ENCODE peak calls at places on chromosomes 12 and 14, in ten cellular contexts. F is foreskin fibroblast, J is heart left ventricle, C is GM13977, I is mucosa of descending colon, Z is left ventricle myocardium inferior, A is fibroblast of pulmonary artery, B is GM12864, D is epithelial cell of proximal tubule, P is fibroblast of mammary gland. G is an unnamed sample.

GRCh38 chr12:64950899-64951298 is 126.5 kb downstream of the TBC1D30 start:
- DNase-seq in F (peak), J (no peak), C (no peak), I (no peak), Z (no peak), A (no peak), B (no peak), D (no peak), P (no peak), G (no peak)

GRCh38 chr12:55636116-55636655 is 506 bp upstream of the OR10P1 start:
- DNase-seq in F (no peak), J (no peak), C (no peak), I (no peak), Z (no peak), A (no peak), B (no peak), D (no peak), P (no peak), G (no peak)

GRCh38 chr12:109497675-109498074 is 20.2 kb downstream of the UBE3B start:
- DNase-seq in F (peak), J (no peak), C (no peak), I (no peak), Z (no peak), A (peak), B (no peak), D (no peak), P (peak), G (peak)

GRCh38 chr14:63857467-63858030 is 4.7 kb downstream of the SYNE2 start:
- DNase-seq in F (no peak), J (no peak), C (no peak), I (no peak), Z (no peak), A (no peak), B (no peak), D (no peak), P (peak), G (no peak)

GRCh38 chr14:105398726-105399440 is 545 bp downstream of the TEX22 start:
- DNase-seq in F (peak), J (peak), C (no peak), I (no peak), Z (no peak), A (peak), B (no peak), D (no peak), P (peak), G (no peak)

GRCh38 chr12:7583471-7583870 is 79.9 kb upstream of the CD163 start:
- DNase-seq in F (no peak), J (no peak), C (no peak), I (no peak), Z (no peak), A (no peak), B (no peak), D (no peak), P (no peak), G (no peak)

GRCh38 chr14:40494483-40494882 is 1062.2 kb upstream of the FBXO33 start:
- DNase-seq in F (no peak), J (no peak), C (no peak), I (no peak), Z (no peak), A (no peak), B (no peak), D (no peak), P (no peak), G (no peak)

GRCh38 chr12:62269464-62270228 is 9.4 kb downstream of the USP15 start:
- DNase-seq in F (no peak), J (no peak), C (no peak), I (no peak), Z (no peak), A (no peak), B (no peak), D (no peak), P (no peak), G (no peak)

GRCh38 chr14:36424478-36425102 is 95.4 kb downstream of the NKX2-1 start:
- DNase-seq in F (no peak), J (no peak), C (no peak), I (peak), Z (no peak), A (no peak), B (no peak), D (no peak), P (no peak), G (no peak)

GRCh38 chr14:62081956-62082355 is 319.7 kb downstream of the SNAPC1 start:
- DNase-seq in F (no peak), J (no peak), C (no peak), I (no peak), Z (no peak), A (no peak), B (no peak), D (no peak), P (no peak), G (no peak)

GRCh38 chr12:64825143-64826011 is 930 bp downstream of the TBC1D30 start:
- DNase-seq in F (no peak), J (no peak), C (peak), I (no peak), Z (no peak), A (no peak), B (no peak), D (no peak), P (no peak), G (no peak)

GRCh38 chr14:46920542-46920941 is 269.0 kb upstream of the RPL10L start:
- DNase-seq in F (no peak), J (no peak), C (no peak), I (no peak), Z (no peak), A (no peak), B (no peak), D (no peak), P (no peak), G (no peak)
- TF ChIP-seq CTCF in F (no peak), J (no peak), C (no peak), I (no peak), Z (no peak), A (peak), B (no peak), D (peak), P (no peak), G (no peak)

GRCh38 chr12:4383304-4383865 is 3.9 kb upstream of the FGF23 start:
- DNase-seq in F (no peak), J (no peak), C (no peak), I (no peak), Z (no peak), A (no peak), B (no peak), D (no peak), P (no peak), G (no peak)
- TF ChIP-seq CTCF in F (no peak), J (no peak), C (peak), I (no peak), Z (no peak), A (no peak), B (peak), D (peak), P (no peak), G (no peak)

GRCh38 chr14:45610303-45610702 is 357.3 kb upstream of the MIS18BP1 start:
- DNase-seq in F (peak), J (no peak), C (no peak), I (peak), Z (no peak), A (peak), B (no peak), D (peak), P (peak), G (no peak)
- TF ChIP-seq CTCF in F (no peak), J (no peak), C (no peak), I (no peak), Z (no peak), A (no peak), B (no peak), D (peak), P (peak), G (peak)

GRCh38 chr12:16417058-16417457 is 69.6 kb downstream of the MGST1 start:
- DNase-seq in F (no peak), J (no peak), C (no peak), I (no peak), Z (no peak), A (no peak), B (no peak), D (no peak), P (no peak), G (no peak)
- TF ChIP-seq CTCF in F (no peak), J (no peak), C (no peak), I (no peak), Z (no peak), A (no peak), B (no peak), D (no peak), P (no peak), G (no peak)

GRCh38 chr12:10211101-10211974 is 1.3 kb upstream of the GABARAPL1 start:
- DNase-seq in F (no peak), J (no peak), C (no peak), I (peak), Z (no peak), A (no peak), B (no peak), D (no peak), P (no peak), G (no peak)
- TF ChIP-seq CTCF in F (no peak), J (no peak), C (no peak), I (no peak), Z (no peak), A (no peak), B (no peak), D (no peak), P (no peak), G (no peak)

GRCh38 chr14:77123381-77124344 is 17.9 kb downstream of the ZDHHC22 start:
- DNase-seq in F (peak), J (peak), C (no peak), I (peak), Z (peak), A (peak), B (no peak), D (no peak), P (no peak), G (peak)

GRCh38 chr14:77126074-77126325 is 15.6 kb downstream of the ZDHHC22 start:
- DNase-seq in F (no peak), J (no peak), C (no peak), I (no peak), Z (no peak), A (no peak), B (no peak), D (no peak), P (no peak), G (no peak)

GRCh38 chr14:77125275-77126073 is 16.1 kb downstream of the ZDHHC22 start:
- DNase-seq in F (no peak), J (no peak), C (no peak), I (no peak), Z (no peak), A (no peak), B (no peak), D (no peak), P (no peak), G (no peak)

GRCh38 chr14:77126461-77126990 is 15.1 kb downstream of the ZDHHC22 start:
- DNase-seq in F (no peak), J (no peak), C (no peak), I (no peak), Z (no peak), A (no peak), B (no peak), D (no peak), P (no peak), G (no peak)

DNA sequence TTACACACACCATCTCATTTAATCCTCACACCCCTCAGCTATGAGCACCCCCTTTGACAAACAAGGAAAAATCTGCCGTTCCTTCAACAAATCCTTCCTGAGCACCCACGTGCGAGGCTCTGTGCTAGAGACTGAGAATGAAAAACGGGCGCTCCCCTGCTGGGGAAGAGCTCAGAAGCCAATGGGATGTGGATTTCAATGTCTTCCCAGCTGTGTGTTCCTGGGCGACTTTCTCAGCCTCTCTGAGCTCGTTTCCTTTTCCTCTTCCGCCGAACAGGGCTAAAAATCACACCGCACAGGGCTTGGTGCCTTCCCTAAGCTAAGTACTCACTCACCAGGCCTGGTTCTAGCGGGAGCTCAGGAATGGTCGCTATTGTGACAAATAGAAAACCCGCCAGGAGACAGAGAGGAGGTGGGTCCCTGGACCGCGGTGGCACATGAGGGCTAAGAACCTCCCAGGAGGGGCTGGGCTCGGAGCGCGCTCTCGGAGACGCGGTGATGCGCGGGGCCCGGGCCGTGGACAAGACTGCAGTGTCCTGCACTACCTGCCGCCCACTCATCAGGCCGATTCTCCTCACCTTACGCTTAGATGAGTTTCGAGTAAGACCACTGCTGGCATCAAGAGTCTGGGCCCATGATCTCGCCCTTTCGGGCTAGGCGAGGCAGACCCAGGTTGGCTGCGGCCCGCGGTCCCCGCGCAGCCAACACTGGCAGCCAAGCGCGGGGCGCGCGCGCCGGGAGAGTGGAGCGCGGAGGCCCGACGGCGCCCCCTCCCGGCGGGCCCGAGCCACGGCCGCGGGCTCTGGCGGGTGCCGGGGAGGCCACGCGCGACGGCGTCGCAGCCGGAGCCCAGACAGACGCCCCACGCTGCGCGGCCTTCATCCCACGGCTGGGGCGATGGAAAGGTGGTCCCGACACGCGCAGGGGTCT is 17.0 kb downstream of the ZDHHC22 start:
- DNase-seq in F (peak), J (no peak), C (peak), I (peak), Z (peak), A (peak), B (no peak), D (no peak), P (peak), G (no peak)
- TF ChIP-seq CTCF in F (no peak), J (peak), C (peak), I (peak), Z (peak), A (no peak), B (peak), D (peak), P (no peak), G (no peak)

DNA sequence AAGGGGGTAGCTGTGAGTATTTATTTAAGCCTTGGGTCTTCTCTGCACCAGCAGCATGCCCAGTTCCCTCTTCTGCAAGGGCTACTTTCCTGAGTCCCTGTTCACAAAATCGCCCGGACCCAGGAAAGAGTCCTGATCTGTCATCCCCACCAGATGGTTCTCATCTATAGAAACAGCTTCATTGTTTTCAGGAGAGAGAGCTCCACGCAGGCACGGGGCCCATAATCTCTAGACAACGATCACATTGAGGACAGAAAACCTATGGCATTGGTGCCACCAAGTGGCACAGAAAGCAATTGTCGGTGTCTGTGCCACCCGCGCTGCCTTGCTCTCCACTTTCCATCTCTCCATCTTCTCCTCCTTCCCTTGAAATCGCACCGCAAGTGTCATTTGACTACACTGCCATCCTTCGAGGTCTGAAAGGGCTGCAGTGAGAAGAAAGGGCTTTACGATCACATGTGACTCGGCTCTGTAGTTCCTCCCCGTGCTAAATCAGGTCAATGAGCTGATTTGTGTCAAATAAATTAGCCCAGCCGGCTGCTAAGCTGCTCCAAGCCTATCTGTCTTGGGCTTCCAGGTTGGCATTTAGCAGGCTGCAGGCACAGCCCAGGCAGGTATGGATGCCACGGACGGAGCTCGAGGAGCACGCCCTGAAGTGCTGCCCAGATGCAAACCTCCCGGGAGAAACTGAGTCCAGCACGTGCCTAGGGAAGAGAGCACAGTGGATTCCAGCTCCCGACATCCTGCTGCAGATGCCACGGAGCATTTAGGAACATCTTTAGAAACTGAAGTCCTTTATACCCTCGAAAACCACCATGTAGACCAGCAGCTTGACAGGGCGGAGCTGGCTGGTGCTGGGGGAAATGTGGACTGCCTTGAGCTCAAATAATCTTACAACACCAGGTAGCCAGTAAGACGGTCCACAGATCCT is 28.8 kb downstream of the SPRING1 start:
- DNase-seq in F (peak), J (no peak), C (peak), I (peak), Z (peak), A (peak), B (no peak), D (no peak), P (peak), G (no peak)
- TF ChIP-seq CTCF in F (peak), J (peak), C (peak), I (peak), Z (peak), A (peak), B (peak), D (peak), P (peak), G (peak)

DNA sequence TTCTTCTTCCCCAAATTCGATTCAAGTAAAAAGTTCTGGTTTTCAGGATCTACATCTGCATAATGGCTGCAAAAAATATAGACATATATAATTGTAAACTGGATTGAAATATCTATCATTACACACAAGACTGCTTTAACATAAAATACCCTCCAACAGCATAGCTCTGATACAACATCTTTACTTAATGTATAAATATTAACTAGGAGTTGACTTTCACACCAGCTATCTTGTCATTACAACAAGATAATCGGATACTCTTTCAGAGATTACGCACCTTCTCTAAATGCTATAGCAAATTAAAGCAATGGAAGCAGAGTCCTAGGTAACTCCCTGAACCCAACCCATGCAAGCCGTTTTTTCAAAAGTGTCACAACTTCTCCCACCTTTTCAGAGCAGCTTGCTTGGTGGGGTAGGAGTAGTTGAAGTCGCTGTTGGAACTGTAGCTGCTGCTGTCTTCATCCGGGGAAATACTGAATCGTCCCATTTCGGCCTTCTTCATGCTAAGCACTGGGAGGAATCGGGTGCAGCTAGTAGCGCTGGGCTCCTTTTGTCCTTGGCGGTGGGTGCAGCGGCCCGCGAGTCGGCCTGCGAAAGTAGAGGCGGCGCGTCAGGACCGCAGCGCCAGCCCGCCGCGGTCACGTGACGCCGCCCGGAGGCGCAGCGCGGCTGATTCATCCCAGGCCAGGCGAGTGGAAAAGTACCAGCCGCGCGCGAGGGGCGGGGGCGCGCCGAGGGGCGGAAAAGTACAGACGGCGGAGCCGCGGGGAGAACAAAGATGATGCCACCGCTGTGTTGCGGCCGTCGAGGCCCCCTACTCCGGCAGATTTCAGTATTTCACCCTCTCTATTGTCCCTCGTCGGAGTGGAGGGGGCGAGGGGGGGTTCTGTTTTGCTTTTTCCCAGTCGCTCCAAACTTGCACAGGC is 1.5 kb downstream of the SLC38A2 start:
- DNase-seq in F (peak), J (peak), C (peak), I (peak), Z (peak), A (peak), B (no peak), D (no peak), P (peak), G (no peak)
- TF ChIP-seq CTCF in F (no peak), J (no peak), C (peak), I (no peak), Z (peak), A (no peak), B (no peak), D (peak), P (no peak), G (no peak)